ENCODE peak calls at places on chromosomes 11 and 22, in ten cellular contexts. Q, L, J, B, E, Z, C, N, U and H are unnamed samples.

GRCh38 chr11:44505591-44506054 is 59.8 kb upstream of the CD82 start:
- DNase-seq in Q (no peak), L (peak), J (no peak), B (peak), E (no peak), Z (no peak), C (no peak), N (no peak), U (no peak), H (no peak)

GRCh38 chr11:116062526-116063171 is 558.4 kb upstream of the CADM1 start:
- DNase-seq in Q (no peak), L (no peak), J (no peak), B (no peak), E (no peak), Z (no peak), C (peak), N (no peak), U (no peak), H (peak)

GRCh38 chr11:63837027-63837688 is 1.8 kb upstream of the MARK2 start:
- DNase-seq in Q (peak), L (peak), J (peak), B (peak), E (peak), Z (peak), C (peak), N (peak), U (peak), H (peak)

GRCh38 chr22:50621491-50621880 is 6.5 kb downstream of the ARSA start:
- DNase-seq in Q (no peak), L (no peak), J (no peak), B (no peak), E (peak), Z (no peak), C (peak), N (no peak), U (no peak), H (peak)

GRCh38 chr11:8259316-8259995 is 4.2 kb downstream of the LMO1 start:
- DNase-seq in Q (no peak), L (no peak), J (peak), B (no peak), E (no peak), Z (no peak), C (no peak), N (no peak), U (no peak), H (no peak)

GRCh38 chr11:92295175-92296137 is 70.8 kb downstream of the FAT3 start:
- DNase-seq in Q (no peak), L (peak), J (no peak), B (peak), E (no peak), Z (no peak), C (no peak), N (no peak), U (no peak), H (no peak)

GRCh38 chr22:28031383-28031922 is 112.4 kb upstream of the PITPNB start:
- DNase-seq in Q (no peak), L (no peak), J (peak), B (no peak), E (no peak), Z (no peak), C (no peak), N (no peak), U (no peak), H (no peak)

GRCh38 chr22:42273855-42274451 is 3.5 kb upstream of the TCF20 start:
- DNase-seq in Q (no peak), L (no peak), J (no peak), B (no peak), E (no peak), Z (no peak), C (no peak), N (no peak), U (no peak), H (no peak)

GRCh38 chr11:61541568-61541967 is 33.0 kb downstream of the LRRC10B start:
- DNase-seq in Q (no peak), L (peak), J (no peak), B (peak), E (peak), Z (peak), C (peak), N (no peak), U (no peak), H (no peak)

GRCh38 chr11:8219257-8220021 is 44.2 kb downstream of the LMO1 start:
- DNase-seq in Q (peak), L (peak), J (no peak), B (peak), E (peak), Z (peak), C (peak), N (no peak), U (no peak), H (peak)

GRCh38 chr11:95563173-95563572 is 226.4 kb downstream of the FAM76B start:
- DNase-seq in Q (no peak), L (peak), J (no peak), B (no peak), E (no peak), Z (no peak), C (no peak), N (no peak), U (no peak), H (no peak)

GRCh38 chr11:94897330-94897768 is 76.0 kb downstream of the CWC15 start:
- DNase-seq in Q (peak), L (peak), J (peak), B (peak), E (peak), Z (no peak), C (peak), N (peak), U (peak), H (no peak)

GRCh38 chr11:114426280-114426679 is 13.0 kb upstream of the REXO2 start:
- DNase-seq in Q (no peak), L (no peak), J (no peak), B (no peak), E (no peak), Z (no peak), C (no peak), N (no peak), U (no peak), H (no peak)

GRCh38 chr11:77198440-77198849 is 70.4 kb downstream of the MYO7A start:
- DNase-seq in Q (peak), L (peak), J (peak), B (peak), E (no peak), Z (no peak), C (peak), N (no peak), U (peak), H (peak)

GRCh38 chr22:36863979-36864378 is 3.2 kb downstream of the NCF4 start:
- DNase-seq in Q (no peak), L (no peak), J (no peak), B (no peak), E (no peak), Z (no peak), C (no peak), N (no peak), U (no peak), H (no peak)

GRCh38 chr11:116510886-116511650 is 261.7 kb downstream of the BUD13 start:
- DNase-seq in Q (no peak), L (no peak), J (no peak), B (no peak), E (no peak), Z (no peak), C (no peak), N (no peak), U (no peak), H (no peak)

GRCh38 chr11:124602193-124602592 is 9.0 kb upstream of the PANX3 start:
- DNase-seq in Q (no peak), L (peak), J (no peak), B (peak), E (no peak), Z (no peak), C (no peak), N (no peak), U (no peak), H (no peak)

GRCh38 chr11:134391170-134391569 is 20.9 kb downstream of the B3GAT1 start:
- DNase-seq in Q (no peak), L (no peak), J (no peak), B (no peak), E (no peak), Z (no peak), C (no peak), N (no peak), U (no peak), H (no peak)

GRCh38 chr11:94823127-94823732 is 55.1 kb downstream of the AMOTL1 start:
- DNase-seq in Q (no peak), L (no peak), J (no peak), B (no peak), E (no peak), Z (no peak), C (no peak), N (no peak), U (no peak), H (no peak)

GRCh38 chr11:94546886-94547285 is 3.2 kb downstream of the FUT4 start:
- DNase-seq in Q (no peak), L (no peak), J (no peak), B (peak), E (no peak), Z (no peak), C (no peak), N (no peak), U (no peak), H (no peak)

GRCh38 chr11:44301856-44302231 is 8.1 kb downstream of the ALX4 start:
- DNase-seq in Q (no peak), L (no peak), J (no peak), B (peak), E (peak), Z (no peak), C (no peak), N (no peak), U (no peak), H (no peak)

GRCh38 chr11:112334381-112334780 is 73.7 kb upstream of the PLET1 start:
- DNase-seq in Q (no peak), L (no peak), J (no peak), B (peak), E (peak), Z (no peak), C (no peak), N (no peak), U (no peak), H (no peak)

GRCh38 chr11:102886999-102887398 is 12.2 kb upstream of the MMP12 start:
- DNase-seq in Q (no peak), L (no peak), J (no peak), B (no peak), E (no peak), Z (no peak), C (no peak), N (no peak), U (no peak), H (no peak)

GRCh38 chr11:95182397-95182796 is 48.6 kb downstream of the SESN3 start:
- DNase-seq in Q (no peak), L (no peak), J (no peak), B (no peak), E (no peak), Z (no peak), C (no peak), N (no peak), U (no peak), H (no peak)

DNA sequence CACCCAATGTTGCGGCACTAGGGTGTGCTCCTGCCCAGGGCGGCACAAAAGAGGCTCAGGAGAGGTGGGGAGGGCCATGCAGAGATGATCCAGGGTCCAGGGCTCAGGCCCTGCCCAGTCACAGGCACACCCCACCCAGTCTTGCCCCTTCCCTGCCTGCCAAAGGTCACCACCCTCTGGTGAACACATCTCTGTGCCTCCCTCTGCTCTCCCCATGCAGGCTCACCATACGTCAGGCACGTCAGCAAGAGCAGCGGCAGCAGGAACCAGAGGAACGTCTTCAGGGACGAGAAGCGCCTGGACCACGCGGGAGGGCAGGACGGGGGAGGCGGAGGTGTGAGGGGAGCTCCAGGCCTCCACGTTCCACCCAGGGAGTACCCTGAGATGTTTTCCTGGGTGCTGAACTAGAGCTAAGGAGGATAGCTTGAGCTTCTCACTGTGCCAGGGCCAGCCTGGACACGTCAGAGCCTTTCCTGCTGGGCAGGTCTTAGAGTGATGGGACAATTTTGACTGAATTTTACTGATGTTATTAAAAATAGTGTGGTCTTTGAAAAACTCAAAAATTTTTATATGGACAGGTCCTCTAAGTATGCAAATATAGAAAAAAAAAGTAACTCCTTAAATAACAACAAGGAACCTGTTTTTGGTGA is 7.2 kb downstream of the SUN2 start:
- DNase-seq in Q (no peak), L (no peak), J (no peak), B (no peak), E (no peak), Z (no peak), C (no peak), N (no peak), U (no peak), H (no peak)
- TF ChIP-seq CTCF in Q (no peak), L (no peak), J (no peak), B (no peak), E (no peak), Z (no peak), C (no peak), N (no peak), U (no peak), H (no peak)

DNA sequence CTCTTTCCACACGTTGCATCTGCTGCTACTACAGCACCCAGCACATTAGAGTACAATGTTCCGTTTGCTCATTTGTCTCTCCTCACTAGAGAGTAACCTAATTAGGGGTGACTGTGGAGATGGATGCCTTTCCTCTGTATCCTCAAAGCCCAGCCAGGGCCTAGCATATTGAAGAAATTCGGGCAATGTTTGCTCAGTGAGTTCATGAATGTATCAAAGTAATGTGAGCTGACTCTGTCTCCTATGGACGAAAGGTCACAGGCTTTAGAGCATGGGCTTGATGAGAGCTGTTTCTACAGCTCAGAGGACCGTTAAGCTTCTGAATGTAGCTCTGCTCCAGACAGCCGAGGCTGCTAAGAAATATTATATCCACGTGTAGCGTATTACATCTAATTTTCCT is 67.5 kb downstream of the C11orf58 start:
- DNase-seq in Q (no peak), L (peak), J (no peak), B (peak), E (no peak), Z (no peak), C (no peak), N (no peak), U (no peak), H (no peak)
- TF ChIP-seq CTCF in Q (no peak), L (no peak), J (no peak), B (no peak), E (no peak), Z (no peak), C (no peak), N (no peak), U (no peak), H (no peak)

GRCh38 chr11:43119275-43119970 is 192.4 kb upstream of the API5 start:
- DNase-seq in Q (no peak), L (no peak), J (no peak), B (peak), E (no peak), Z (no peak), C (no peak), N (no peak), U (no peak), H (no peak)
- TF ChIP-seq CTCF in Q (no peak), L (no peak), J (no peak), B (peak), E (no peak), Z (no peak), C (no peak), N (no peak), U (peak), H (no peak)

DNA sequence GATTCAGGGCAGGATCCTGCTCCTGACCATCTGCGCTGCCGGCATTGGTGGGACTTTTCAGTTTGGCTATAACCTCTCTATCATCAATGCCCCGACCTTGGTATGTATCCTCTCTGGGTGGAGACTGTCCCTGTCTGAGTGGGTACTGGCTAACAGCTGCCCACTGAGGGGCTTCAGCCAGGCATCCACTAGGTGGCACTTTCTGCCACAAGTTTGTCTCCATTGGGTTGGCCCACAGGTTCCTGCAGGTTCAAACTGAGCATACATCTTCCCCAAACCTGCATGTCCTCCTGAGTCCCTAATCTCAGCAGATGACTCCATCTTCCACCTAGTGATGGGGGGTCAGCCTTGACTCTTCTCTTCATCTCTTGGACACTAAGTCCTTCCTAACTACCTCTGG is 4.4 kb downstream of the SLC2A11 start:
- DNase-seq in Q (peak), L (peak), J (no peak), B (peak), E (no peak), Z (no peak), C (peak), N (no peak), U (no peak), H (no peak)
- TF ChIP-seq CTCF in Q (peak), L (peak), J (peak), B (peak), E (peak), Z (peak), C (peak), N (peak), U (peak), H (peak)

GRCh38 chr11:120528749-120529148 is 17.2 kb downstream of the GRIK4 start:
- DNase-seq in Q (no peak), L (no peak), J (no peak), B (no peak), E (no peak), Z (no peak), C (no peak), N (no peak), U (no peak), H (no peak)

GRCh38 chr11:120525285-120526085 is 13.9 kb downstream of the GRIK4 start:
- DNase-seq in Q (no peak), L (no peak), J (peak), B (no peak), E (no peak), Z (no peak), C (no peak), N (no peak), U (no peak), H (no peak)

GRCh38 chr11:120529214-120529613 is 17.7 kb downstream of the GRIK4 start:
- DNase-seq in Q (no peak), L (no peak), J (no peak), B (no peak), E (no peak), Z (no peak), C (no peak), N (no peak), U (no peak), H (no peak)

GRCh38 chr11:120526241-120526640 is 14.7 kb downstream of the GRIK4 start:
- DNase-seq in Q (no peak), L (no peak), J (peak), B (no peak), E (no peak), Z (no peak), C (no peak), N (no peak), U (no peak), H (no peak)

GRCh38 chr11:120527111-120527748 is 15.7 kb downstream of the GRIK4 start:
- DNase-seq in Q (no peak), L (peak), J (no peak), B (no peak), E (no peak), Z (no peak), C (no peak), N (peak), U (peak), H (no peak)
- TF ChIP-seq CTCF in Q (no peak), L (no peak), J (no peak), B (no peak), E (no peak), Z (peak), C (no peak), N (no peak), U (peak), H (no peak)

GRCh38 chr11:15276616-15277015 is 161.9 kb downstream of the INSC start:
- DNase-seq in Q (peak), L (peak), J (no peak), B (no peak), E (no peak), Z (no peak), C (peak), N (no peak), U (peak), H (no peak)
- TF ChIP-seq CTCF in Q (peak), L (peak), J (no peak), B (no peak), E (no peak), Z (peak), C (no peak), N (peak), U (peak), H (peak)

DNA sequence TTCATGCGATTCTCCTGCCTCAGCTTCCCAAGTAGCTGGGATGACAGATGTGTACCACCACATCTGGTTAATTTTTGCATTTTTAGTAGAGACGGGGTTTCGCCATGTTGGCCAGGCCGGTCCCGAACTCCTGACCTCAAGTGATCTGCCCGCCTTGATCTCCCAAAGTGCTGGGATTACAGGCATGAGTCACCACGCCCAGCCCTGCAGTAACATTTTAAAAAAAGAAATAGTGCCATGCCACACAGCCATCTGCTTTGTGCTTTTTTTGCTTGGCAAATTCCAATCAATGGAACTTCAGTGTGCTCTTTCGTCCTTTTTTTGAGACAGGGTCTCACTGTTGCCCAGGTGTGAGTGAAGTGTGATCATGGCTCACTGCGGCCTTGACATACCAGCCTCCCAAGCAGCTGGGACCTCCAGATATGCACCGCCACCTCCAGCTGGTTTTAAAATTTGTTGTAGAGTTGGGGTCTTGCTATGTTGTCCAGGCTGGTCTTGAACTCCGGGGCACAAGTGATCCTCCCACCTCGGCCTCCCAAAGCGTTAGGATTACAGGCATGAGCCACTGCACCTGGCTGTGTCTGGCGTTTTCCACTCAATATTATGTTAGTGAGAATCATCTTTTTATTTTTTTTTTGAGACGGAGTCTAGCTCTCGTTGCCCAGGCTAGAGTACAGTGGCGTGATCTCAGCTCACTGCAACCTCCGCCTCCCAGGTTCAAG is 1.8 kb upstream of the CHADL start:
- DNase-seq in Q (no peak), L (no peak), J (no peak), B (no peak), E (no peak), Z (no peak), C (no peak), N (no peak), U (no peak), H (no peak)
- TF ChIP-seq CTCF in Q (no peak), L (no peak), J (no peak), B (no peak), E (no peak), Z (no peak), C (no peak), N (no peak), U (no peak), H (no peak)

GRCh38 chr22:22074634-22075381 is 92.2 kb upstream of the TOP3B start:
- DNase-seq in Q (no peak), L (no peak), J (no peak), B (peak), E (no peak), Z (no peak), C (no peak), N (no peak), U (no peak), H (no peak)
- TF ChIP-seq CTCF in Q (no peak), L (no peak), J (no peak), B (no peak), E (no peak), Z (no peak), C (no peak), N (no peak), U (no peak), H (no peak)